ENCODE peak calls at places on chromosomes 5 and 9, in six cellular contexts. F is tibial artery, J is bronchial epithelial cell, G is adrenal gland, B is BJ, E is sigmoid colon. A is an unnamed sample.

GRCh38 chr5:109805472-109805871 is 115.7 kb downstream of the MAN2A1 start:
- DNase-seq in B (no peak), E (no peak), G (no peak), F (no peak), J (no peak), A (no peak)

GRCh38 chr5:126428421-126428820 is 5.2 kb downstream of the GRAMD2B start:
- DNase-seq in J (peak; percentile 61), G (no peak), B (no peak), E (no peak), F (no peak), A (no peak)

GRCh38 chr5:35598707-35599370 is 18.8 kb upstream of the SPEF2 start:
- DNase-seq in E (no peak), G (no peak), B (no peak), J (no peak), F (no peak), A (no peak)

GRCh38 chr5:65186646-65187227 is 295.0 kb downstream of the ADAMTS6 start:
- DNase-seq in B (no peak), E (no peak), J (no peak), F (no peak), G (no peak), A (no peak)

GRCh38 chr5:172076783-172077244 is 70.4 kb upstream of the FBXW11 start:
- DNase-seq in B (peak; percentile 79), G (peak; percentile 62), J (no peak), F (no peak), E (peak; percentile 28), A (no peak)

GRCh38 chr9:101737705-101738565 is 512 bp downstream of the GRIN3A start:
- DNase-seq in E (no peak), J (no peak), B (no peak), G (no peak), F (no peak), A (no peak)

GRCh38 chr5:130549884-130550552 is 615.0 kb downstream of the HINT1 start:
- DNase-seq in F (no peak), B (no peak), J (peak; percentile 87), E (no peak), G (peak; percentile 74), A (peak; percentile 12)

GRCh38 chr5:75734913-75735789 is 17.9 kb upstream of the POC5 start:
- DNase-seq in G (peak; percentile 79), E (no peak), J (peak; percentile 47), B (no peak), F (no peak), A (no peak)

GRCh38 chr5:80653497-80653896 is 955 bp upstream of the MSH3 start:
- DNase-seq in J (no peak), B (no peak), F (no peak), G (no peak), E (no peak), A (no peak)

GRCh38 chr5:147339313-147339712 is 104.5 kb downstream of the STK32A start:
- DNase-seq in G (no peak), J (no peak), E (no peak), F (no peak), B (no peak), A (no peak)

GRCh38 chr9:96413312-96414221 is 4.6 kb downstream of the ZNF367 start:
- DNase-seq in E (no peak), G (no peak), B (no peak), F (no peak), J (no peak), A (no peak)

GRCh38 chr9:117335797-117336435 is 78.9 kb downstream of the ASTN2 start:
- DNase-seq in B (no peak), E (no peak), F (no peak), G (no peak), J (no peak), A (no peak)

DNA sequence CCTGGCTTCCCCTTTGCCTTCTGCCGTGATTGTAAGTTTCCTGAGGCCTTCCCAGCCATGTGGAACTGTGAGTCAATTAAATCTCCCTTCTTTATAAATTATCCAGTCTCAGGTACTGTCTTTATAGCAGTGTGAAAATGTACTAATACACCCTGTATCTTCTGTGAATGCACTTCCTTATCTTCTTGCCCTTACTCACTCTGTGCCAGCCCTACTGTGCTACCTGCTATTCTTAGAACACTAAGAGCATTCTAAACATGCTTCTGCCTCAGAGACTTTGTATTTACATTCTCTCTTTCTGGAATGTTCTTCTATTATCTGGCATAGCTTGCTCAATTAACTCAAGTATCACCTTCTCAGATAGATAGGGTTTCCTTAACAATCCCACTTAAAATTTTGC is 164.4 kb upstream of the EDIL3 start:
- DNase-seq in F (no peak), B (no peak), G (no peak), J (no peak), E (no peak), A (no peak)
- H3K36me3 ChIP-seq in F (no peaks in the 10 kb centered on the region), B (no peaks in the 10 kb centered on the region), G (no peaks in the 10 kb centered on the region), J (no peaks in the 10 kb centered on the region), E (no peaks in the 10 kb centered on the region), A (no peaks in the 10 kb centered on the region)

GRCh38 chr5:178817506-178817905 is 42.2 kb upstream of the ZNF354B start:
- DNase-seq in G (no peak), J (no peak), F (no peak), E (no peak), B (no peak), A (no peak)

GRCh38 chr5:178820001-178820400 is 39.8 kb upstream of the ZNF354B start:
- DNase-seq in F (no peak), B (no peak), E (no peak), G (no peak), J (no peak), A (no peak)

DNA sequence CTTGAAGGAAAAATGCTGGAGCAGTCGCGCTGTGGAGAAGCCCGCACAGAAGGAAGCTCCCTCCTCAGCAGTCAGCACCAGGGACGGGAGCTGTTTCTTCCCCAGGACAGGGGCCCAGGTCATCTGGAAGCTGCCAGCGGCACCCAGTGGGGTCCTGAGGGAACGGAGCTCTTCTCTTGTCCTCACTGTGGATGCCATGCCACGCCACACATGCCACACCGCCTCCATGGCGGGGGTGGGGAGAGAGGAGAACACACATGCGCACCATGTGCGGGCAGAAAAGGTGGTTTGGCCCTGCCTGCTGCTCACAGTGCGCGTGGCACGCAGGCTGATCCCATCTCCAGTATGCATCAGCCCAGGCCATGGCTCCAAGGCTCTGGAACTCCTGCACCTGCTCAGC is 41.7 kb upstream of the ZNF354B start:
- DNase-seq in G (no peak), J (no peak), E (no peak), F (no peak), B (no peak), A (no peak)
- TF ChIP-seq CTCF in G (no peak), J (no peak), E (no peak), F (no peak), B (no peak), A (no peak)

GRCh38 chr5:37060030-37060429 is 183.5 kb downstream of the NIPBL start:
- DNase-seq in B (no peak), F (no peak), G (no peak), J (no peak), E (no peak), A (no peak)

GRCh38 chr5:37055383-37055990 is 178.9 kb downstream of the NIPBL start:
- DNase-seq in J (peak; percentile 11), B (no peak), G (no peak), E (no peak), F (no peak), A (no peak)

GRCh38 chr5:37056762-37057161 is 180.2 kb downstream of the NIPBL start:
- DNase-seq in B (no peak), E (no peak), G (no peak), F (no peak), J (no peak), A (no peak)

GRCh38 chr5:37054391-37054790 is 177.8 kb downstream of the NIPBL start:
- DNase-seq in G (no peak), B (no peak), E (no peak), J (no peak), F (no peak), A (no peak)
- H3K36me3 ChIP-seq in G (no peaks in the 10 kb centered on the region), B (peaks cover 2% of the 10 kb centered on the region), E (peaks cover 89% of the 10 kb centered on the region), J (peaks cover 8% of the 10 kb centered on the region), F (peaks cover 78% of the 10 kb centered on the region), A (peaks cover 87% of the 10 kb centered on the region)

DNA sequence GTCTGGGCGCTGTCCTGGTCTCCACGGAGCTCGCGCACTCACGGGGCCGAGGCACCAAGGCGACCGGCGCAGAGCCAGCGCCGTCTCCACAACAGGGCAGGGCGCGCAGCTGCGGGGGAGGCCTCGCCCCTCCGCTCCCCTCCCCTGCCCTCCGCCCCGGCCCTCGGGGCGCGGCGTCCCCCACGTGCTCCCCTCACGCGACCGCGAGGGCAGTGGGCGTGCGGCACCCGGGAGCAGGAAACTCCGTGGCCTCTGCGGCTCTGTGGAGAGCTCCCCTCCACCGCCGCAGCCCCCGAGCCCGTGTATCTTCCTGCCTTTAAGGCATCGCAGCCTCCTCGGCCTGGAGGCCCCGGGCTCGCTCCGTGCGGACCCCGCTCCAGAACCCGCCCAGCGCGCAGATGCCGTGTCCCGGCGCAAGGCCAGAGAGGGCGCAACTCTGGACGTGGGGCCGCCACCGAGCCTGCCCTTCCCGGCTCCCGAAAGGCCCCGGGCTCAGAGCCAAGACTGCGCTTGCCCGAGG is 706 bp upstream of the TUBB4B start:
- DNase-seq in F (peak; percentile 73), G (peak; percentile 81), J (peak; percentile 28), B (no peak), E (peak; percentile 92), A (peak; percentile 80)
- TF ChIP-seq CTCF in F (no peak), G (no peak), J (no peak), B (no peak), E (no peak), A (no peak)

DNA sequence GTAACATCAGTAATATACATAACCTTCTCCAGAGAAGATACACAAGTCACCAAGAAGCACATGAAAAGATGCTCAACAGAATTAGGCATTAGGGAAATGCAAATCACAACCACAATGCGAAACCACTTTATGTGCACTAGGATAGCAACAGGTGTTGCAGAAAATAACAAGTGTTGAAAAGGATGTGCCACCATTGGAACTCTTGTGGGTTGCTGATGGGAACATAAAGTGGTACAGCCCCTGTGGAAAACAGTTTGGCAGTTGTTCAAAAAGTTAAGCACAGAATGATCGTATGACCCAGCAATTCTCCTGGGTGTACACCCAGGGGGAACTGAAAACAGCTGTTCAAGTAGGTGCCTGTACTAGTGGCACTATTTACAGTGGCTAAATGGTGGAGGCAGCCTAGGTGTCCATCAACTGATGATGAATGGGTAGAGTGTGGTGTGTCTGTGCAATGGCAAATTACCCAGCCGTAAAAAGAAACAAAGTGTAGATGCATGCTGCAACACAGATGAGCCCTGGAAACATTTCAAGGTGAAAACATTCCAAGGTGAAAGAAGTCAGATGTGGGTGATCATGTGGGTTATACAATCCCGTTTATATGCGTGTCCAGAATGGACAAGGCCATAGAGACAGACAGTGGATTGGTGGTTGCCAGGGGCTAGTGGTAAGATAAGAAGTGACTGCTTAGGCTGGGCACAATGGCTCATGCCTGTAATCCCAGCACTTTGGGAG is 27.2 kb downstream of the CCDC69 start:
- DNase-seq in G (peak; percentile 68), E (peak; percentile 17), J (no peak), B (no peak), F (no peak), A (no peak)
- H3K36me3 ChIP-seq in G (no peaks in the 10 kb centered on the region), E (peaks cover 71% of the 10 kb centered on the region), J (no peaks in the 10 kb centered on the region), B (no peaks in the 10 kb centered on the region), F (peaks cover 50% of the 10 kb centered on the region), A (peaks cover 42% of the 10 kb centered on the region)

GRCh38 chr5:17061973-17062470 is 125.9 kb upstream of the MYO10 start:
- DNase-seq in J (no peak), G (no peak), E (no peak), F (no peak), B (no peak), A (no peak)
- TF ChIP-seq CTCF in J (no peak), G (no peak), E (no peak), F (no peak), B (no peak), A (no peak)

A was measured in psoas muscle.